ENCODE peak calls at places on chromosome 4, in eight cellular contexts. One of them, this sample, is unnamed.

GRCh38 chr4:24799544-24800272 is 4.3 kb downstream of the SOD3 start:
- DNase-seq in HCEC 1CT: no peak
- DNase-seq in NCI-H748 treated with DMSO at 0.1 percent for 48 hours: no peak
- DNase-seq in HCT116: no peak
- DNase-seq in G401: no peak
- DNase-seq in posterior cingulate gyrus: peak
- DNase-seq in pulmonary artery endothelial cell: no peak
- DNase-seq in suprapubic skin: peak
- DNase-seq in this sample: no peak

GRCh38 chr4:94208918-94209317 is 1.3 kb downstream of the SMARCAD1 start:
- DNase-seq in HCEC 1CT: no peak
- DNase-seq in NCI-H748 treated with DMSO at 0.1 percent for 48 hours: no peak
- DNase-seq in HCT116: no peak
- DNase-seq in G401: no peak
- DNase-seq in posterior cingulate gyrus: no peak
- DNase-seq in pulmonary artery endothelial cell: no peak
- DNase-seq in suprapubic skin: no peak
- DNase-seq in this sample: no peak

GRCh38 chr4:101888472-101888871 is 97.9 kb downstream of the BANK1 start:
- DNase-seq in HCEC 1CT: no peak
- DNase-seq in NCI-H748 treated with DMSO at 0.1 percent for 48 hours: no peak
- DNase-seq in HCT116: no peak
- DNase-seq in G401: no peak
- DNase-seq in posterior cingulate gyrus: no peak
- DNase-seq in pulmonary artery endothelial cell: no peak
- DNase-seq in suprapubic skin: no peak
- DNase-seq in this sample: no peak

GRCh38 chr4:61160484-61160883 is 39.6 kb upstream of the ADGRL3 start:
- DNase-seq in HCEC 1CT: no peak
- DNase-seq in NCI-H748 treated with DMSO at 0.1 percent for 48 hours: no peak
- DNase-seq in HCT116: no peak
- DNase-seq in G401: no peak
- DNase-seq in posterior cingulate gyrus: no peak
- DNase-seq in pulmonary artery endothelial cell: no peak
- DNase-seq in suprapubic skin: no peak
- DNase-seq in this sample: no peak

GRCh38 chr4:73721901-73722300 is 18.5 kb upstream of the CXCL8 start:
- DNase-seq in HCEC 1CT: peak
- DNase-seq in NCI-H748 treated with DMSO at 0.1 percent for 48 hours: no peak
- DNase-seq in HCT116: no peak
- DNase-seq in G401: no peak
- DNase-seq in posterior cingulate gyrus: no peak
- DNase-seq in pulmonary artery endothelial cell: no peak
- DNase-seq in suprapubic skin: no peak
- DNase-seq in this sample: no peak

GRCh38 chr4:156182269-156182668 is 228.6 kb upstream of the CTSO start:
- DNase-seq in HCEC 1CT: no peak
- DNase-seq in NCI-H748 treated with DMSO at 0.1 percent for 48 hours: peak
- DNase-seq in HCT116: no peak
- DNase-seq in G401: no peak
- DNase-seq in posterior cingulate gyrus: no peak
- DNase-seq in pulmonary artery endothelial cell: no peak
- DNase-seq in suprapubic skin: no peak
- DNase-seq in this sample: no peak

GRCh38 chr4:65798498-65799127 is 128.3 kb upstream of the EPHA5 start:
- DNase-seq in HCEC 1CT: no peak
- DNase-seq in NCI-H748 treated with DMSO at 0.1 percent for 48 hours: no peak
- DNase-seq in HCT116: no peak
- DNase-seq in G401: no peak
- DNase-seq in posterior cingulate gyrus: no peak
- DNase-seq in pulmonary artery endothelial cell: no peak
- DNase-seq in suprapubic skin: no peak
- DNase-seq in this sample: no peak

GRCh38 chr4:183798921-183799307 is 106.2 kb upstream of the STOX2 start:
- DNase-seq in HCEC 1CT: no peak
- DNase-seq in NCI-H748 treated with DMSO at 0.1 percent for 48 hours: no peak
- DNase-seq in HCT116: no peak
- DNase-seq in G401: no peak
- DNase-seq in posterior cingulate gyrus: no peak
- DNase-seq in pulmonary artery endothelial cell: no peak
- DNase-seq in suprapubic skin: no peak
- DNase-seq in this sample: no peak

GRCh38 chr4:13521047-13521446 is 23.3 kb downstream of the NKX3-2 start:
- DNase-seq in HCEC 1CT: no peak
- DNase-seq in NCI-H748 treated with DMSO at 0.1 percent for 48 hours: no peak
- DNase-seq in HCT116: no peak
- DNase-seq in G401: no peak
- DNase-seq in posterior cingulate gyrus: no peak
- DNase-seq in pulmonary artery endothelial cell: no peak
- DNase-seq in suprapubic skin: no peak
- DNase-seq in this sample: no peak

GRCh38 chr4:25913056-25913850 is 767 bp upstream of the SMIM20 start:
- DNase-seq in HCEC 1CT: no peak
- DNase-seq in NCI-H748 treated with DMSO at 0.1 percent for 48 hours: no peak
- DNase-seq in HCT116: no peak
- DNase-seq in G401: peak
- DNase-seq in posterior cingulate gyrus: peak
- DNase-seq in pulmonary artery endothelial cell: no peak
- DNase-seq in suprapubic skin: no peak
- DNase-seq in this sample: no peak

GRCh38 chr4:84495448-84496221 is 3.5 kb downstream of the NKX6-1 start:
- DNase-seq in HCEC 1CT: no peak
- DNase-seq in NCI-H748 treated with DMSO at 0.1 percent for 48 hours: no peak
- DNase-seq in HCT116: no peak
- DNase-seq in G401: no peak
- DNase-seq in posterior cingulate gyrus: no peak
- DNase-seq in pulmonary artery endothelial cell: no peak
- DNase-seq in suprapubic skin: no peak
- DNase-seq in this sample: no peak

GRCh38 chr4:38177792-38178665 is 217.8 kb downstream of the PTTG2 start:
- DNase-seq in HCEC 1CT: no peak
- DNase-seq in NCI-H748 treated with DMSO at 0.1 percent for 48 hours: no peak
- DNase-seq in HCT116: no peak
- DNase-seq in G401: no peak
- DNase-seq in posterior cingulate gyrus: no peak
- DNase-seq in pulmonary artery endothelial cell: no peak
- DNase-seq in suprapubic skin: peak
- DNase-seq in this sample: no peak

GRCh38 chr4:139704915-139705485 is 39.4 kb downstream of the MGST2 start:
- DNase-seq in HCEC 1CT: no peak
- DNase-seq in NCI-H748 treated with DMSO at 0.1 percent for 48 hours: no peak
- DNase-seq in HCT116: peak
- DNase-seq in G401: no peak
- DNase-seq in posterior cingulate gyrus: no peak
- DNase-seq in pulmonary artery endothelial cell: no peak
- DNase-seq in suprapubic skin: no peak
- DNase-seq in this sample: no peak

GRCh38 chr4:96992443-96992842 is 1150.8 kb downstream of the STPG2 start:
- DNase-seq in HCEC 1CT: no peak
- DNase-seq in NCI-H748 treated with DMSO at 0.1 percent for 48 hours: no peak
- DNase-seq in HCT116: no peak
- DNase-seq in G401: no peak
- DNase-seq in posterior cingulate gyrus: no peak
- DNase-seq in pulmonary artery endothelial cell: no peak
- DNase-seq in suprapubic skin: no peak
- DNase-seq in this sample: no peak

GRCh38 chr4:42391981-42392380 is 5.3 kb upstream of the SHISA3 start:
- DNase-seq in HCEC 1CT: no peak
- DNase-seq in NCI-H748 treated with DMSO at 0.1 percent for 48 hours: no peak
- DNase-seq in HCT116: no peak
- DNase-seq in G401: no peak
- DNase-seq in posterior cingulate gyrus: no peak
- DNase-seq in pulmonary artery endothelial cell: no peak
- DNase-seq in suprapubic skin: no peak
- DNase-seq in this sample: no peak

GRCh38 chr4:8409271-8410065 is 31.1 kb downstream of the ACOX3 start:
- DNase-seq in HCEC 1CT: no peak
- DNase-seq in NCI-H748 treated with DMSO at 0.1 percent for 48 hours: no peak
- DNase-seq in HCT116: no peak
- DNase-seq in G401: no peak
- DNase-seq in posterior cingulate gyrus: peak
- DNase-seq in pulmonary artery endothelial cell: no peak
- DNase-seq in suprapubic skin: no peak
- DNase-seq in this sample: no peak

GRCh38 chr4:53654300-53654758 is 63.0 kb upstream of the LNX1 start:
- DNase-seq in HCEC 1CT: peak
- DNase-seq in NCI-H748 treated with DMSO at 0.1 percent for 48 hours: no peak
- DNase-seq in HCT116: no peak
- DNase-seq in G401: no peak
- DNase-seq in posterior cingulate gyrus: no peak
- DNase-seq in pulmonary artery endothelial cell: no peak
- DNase-seq in suprapubic skin: no peak
- DNase-seq in this sample: no peak

GRCh38 chr4:5758741-5759140 is 47.7 kb downstream of the EVC start:
- DNase-seq in HCEC 1CT: peak
- DNase-seq in NCI-H748 treated with DMSO at 0.1 percent for 48 hours: no peak
- DNase-seq in HCT116: peak
- DNase-seq in G401: no peak
- DNase-seq in posterior cingulate gyrus: no peak
- DNase-seq in pulmonary artery endothelial cell: peak
- DNase-seq in suprapubic skin: no peak
- DNase-seq in this sample: peak

GRCh38 chr4:18795794-18796193 is 774.2 kb upstream of the LCORL start:
- DNase-seq in HCEC 1CT: no peak
- DNase-seq in NCI-H748 treated with DMSO at 0.1 percent for 48 hours: no peak
- DNase-seq in HCT116: no peak
- DNase-seq in G401: no peak
- DNase-seq in posterior cingulate gyrus: no peak
- DNase-seq in pulmonary artery endothelial cell: no peak
- DNase-seq in suprapubic skin: no peak
- DNase-seq in this sample: no peak

This sample was measured in HS-5.